ENCODE peak calls at places on chromosomes 16 and 17, in nine cellular contexts. O is MM.1S; W is heart left ventricle; K is CD4-positive, CD25-positive, alpha-beta regulatory T cell; N is right atrium auricular region; Z is cardiac muscle cell; J is DND-41; L is SJSA1; Y is neural progenitor cell. C is an unnamed sample. For H3K9me3 and H3K4me1, the result is how much of the 10 kb centered on the place peaks cover.

GRCh38 chr17:62933986-62934385 is 32.0 kb upstream of the TANC2 start:
- DNase-seq in W (no peak), K (no peak), Z (peak), L (no peak), Y (no peak), J (no peak), O (no peak), N (no peak), C (no peak)

GRCh38 chr16:49528035-49528434 is 154.4 kb downstream of the C16orf78 start:
- DNase-seq in Y (no peak), K (no peak), N (peak), O (no peak), L (peak), W (no peak), J (no peak), Z (peak), C (no peak)

GRCh38 chr16:56688762-56689161 is 6.5 kb downstream of the MT1X start:
- DNase-seq in J (no peak), Z (no peak), K (no peak), N (no peak), L (no peak), Y (no peak), O (no peak), W (no peak), C (no peak)

GRCh38 chr16:30720086-30720485 is 21.1 kb downstream of the SRCAP start:
- DNase-seq in N (no peak), O (no peak), K (no peak), Z (no peak), L (no peak), J (no peak), W (no peak), Y (no peak), C (no peak)

GRCh38 chr17:80753946-80754345 is 209.3 kb downstream of the RPTOR start:
- DNase-seq in N (no peak), J (no peak), Z (no peak), L (no peak), W (no peak), K (no peak), Y (no peak), O (no peak), C (no peak)

GRCh38 chr17:57257911-57258885 is 1.9 kb downstream of the MSI2 start:
- DNase-seq in Y (peak), L (peak), W (no peak), K (no peak), N (no peak), O (no peak), Z (peak), J (peak), C (no peak)

GRCh38 chr17:82697808-82698064 is 762 bp downstream of the RAB40B start:
- DNase-seq in L (no peak), J (no peak), N (no peak), O (no peak), Z (no peak), W (no peak), K (no peak), Y (no peak), C (no peak)

GRCh38 chr16:65280988-65281530 is 159.2 kb upstream of the CDH11 start:
- DNase-seq in Z (no peak), L (no peak), K (no peak), N (no peak), O (no peak), W (no peak), J (no peak), Y (peak), C (no peak)

GRCh38 chr17:31629696-31630470 is 229.2 kb downstream of the COPRS start:
- DNase-seq in N (no peak), Z (peak), W (no peak), K (no peak), O (no peak), Y (no peak), J (no peak), L (no peak), C (no peak)

DNA sequence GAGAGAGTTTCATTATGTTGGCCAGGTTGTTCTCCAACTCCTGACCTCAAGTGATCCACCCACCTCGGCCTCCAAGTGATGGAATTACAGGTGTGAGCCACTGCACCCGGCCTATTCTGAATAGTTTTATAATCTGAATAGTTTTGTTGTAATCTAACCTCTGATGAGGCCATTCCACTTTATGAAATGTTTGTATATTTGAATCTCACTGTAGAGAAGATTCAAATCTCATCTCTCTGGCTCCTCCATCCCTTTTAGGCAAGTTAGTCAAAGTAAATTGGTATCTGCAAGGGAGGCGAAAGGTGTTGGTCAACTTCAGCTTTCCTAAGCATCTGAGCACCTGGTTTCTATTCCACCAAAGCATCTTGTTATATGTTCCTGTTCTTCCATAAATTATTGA is 131.2 kb downstream of the BRIP1 start:
- DNase-seq in Y (no peak), L (no peak), N (no peak), O (no peak), W (no peak), Z (no peak), K (no peak), J (no peak), C (no peak)
- H3K9me3 ChIP-seq in Y (under half), L (under half), N (under half), O (under half), W (under half), Z (under half), K (under half), J (under half), C (under half)

GRCh38 chr16:9463461-9463860 is 372.0 kb downstream of the HAPSTR1 start:
- DNase-seq in Y (no peak), N (no peak), Z (no peak), L (no peak), O (no peak), J (no peak), K (no peak), W (no peak), C (no peak)

GRCh38 chr16:9469512-9469911 is 378.1 kb downstream of the HAPSTR1 start:
- DNase-seq in L (no peak), N (no peak), O (no peak), Y (no peak), Z (peak), J (no peak), K (no peak), W (no peak), C (no peak)

DNA sequence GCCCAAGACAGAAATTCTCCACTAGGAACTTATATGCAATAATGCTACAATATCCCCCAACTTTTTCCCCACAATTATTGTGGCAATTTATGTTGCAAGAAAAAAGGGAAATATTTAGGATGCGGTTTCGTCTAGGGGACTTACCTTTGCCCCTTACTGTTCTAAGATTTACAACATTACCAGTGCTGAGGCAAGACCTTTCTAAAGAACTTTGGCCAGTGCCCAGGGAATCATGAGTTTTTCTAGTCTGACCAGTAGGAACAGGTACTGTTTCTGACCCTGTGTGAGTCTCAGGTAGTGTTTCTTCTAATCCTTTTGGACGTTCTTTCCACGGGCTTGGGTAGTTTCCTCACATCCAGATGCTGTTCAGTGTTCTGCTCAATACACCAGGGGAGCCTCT is 373.7 kb downstream of the HAPSTR1 start:
- DNase-seq in J (no peak), Z (no peak), W (no peak), L (no peak), O (no peak), Y (no peak), N (no peak), K (no peak), C (peak)
- H3K4me1 ChIP-seq in J (under half), Z (under half), W (under half), L (under half), O (under half), Y (under half), N (under half), K (under half), C (under half)

GRCh38 chr17:76546556-76547182 is 6.8 kb downstream of the PRCD start:
- DNase-seq in K (no peak), N (no peak), Y (no peak), O (no peak), L (peak), W (no peak), J (no peak), Z (peak), C (no peak)
- H3K27ac ChIP-seq in K (no peak), N (peak), Y (no peak), O (no peak), L (peak), W (peak), J (no peak), Z (no peak), C (peak)

GRCh38 chr17:22303865-22304264 is 611.5 kb downstream of the KCNJ18 start:
- DNase-seq in Y (no peak), W (no peak), L (no peak), N (no peak), K (no peak), J (no peak), O (no peak), Z (no peak), C (no peak)

GRCh38 chr17:22304667-22305303 is 612.5 kb downstream of the KCNJ18 start:
- DNase-seq in W (no peak), K (no peak), J (no peak), O (no peak), L (no peak), Y (no peak), Z (no peak), N (no peak), C (no peak)

GRCh38 chr17:22303096-22303495 is 610.8 kb downstream of the KCNJ18 start:
- DNase-seq in O (no peak), W (no peak), J (no peak), Z (no peak), N (no peak), L (no peak), K (no peak), Y (no peak), C (no peak)

GRCh38 chr17:22301353-22301745 is 609.0 kb downstream of the KCNJ18 start:
- DNase-seq in N (no peak), K (no peak), W (no peak), Z (no peak), J (no peak), L (no peak), O (no peak), Y (no peak), C (no peak)

GRCh38 chr17:22305356-22306071 is 613.2 kb downstream of the KCNJ18 start:
- DNase-seq in Y (no peak), N (no peak), W (no peak), J (no peak), O (no peak), Z (no peak), L (no peak), K (no peak), C (no peak)
- H3K9me3 ChIP-seq in Y (under half), N (under half), W (under half), J (under half), O (under half), Z (under half), L (under half), K (under half), C (under half)

DNA sequence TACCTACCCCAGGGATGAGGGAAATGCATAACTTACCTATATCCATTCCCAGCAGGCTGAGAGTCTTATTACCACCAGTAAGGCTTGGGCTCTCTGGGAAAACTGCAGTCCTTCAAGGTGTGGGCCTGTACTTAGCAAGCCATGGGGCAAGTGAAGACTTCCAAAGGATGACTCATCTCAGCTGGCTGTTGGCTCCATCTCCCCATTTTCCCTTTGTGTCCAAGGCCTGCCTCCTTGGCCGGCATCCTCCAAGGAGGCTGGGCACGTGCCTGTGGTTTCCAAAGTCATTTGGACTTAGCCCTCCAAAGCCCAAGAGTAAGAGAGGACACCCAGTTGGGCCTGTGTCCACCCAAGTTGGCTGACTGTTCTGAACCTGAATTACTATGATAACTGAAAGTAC is 89.8 kb downstream of the TMEM100 start:
- DNase-seq in N (no peak), J (no peak), Z (peak), Y (no peak), W (peak), K (no peak), O (no peak), L (no peak), C (no peak)
- H3K4me1 ChIP-seq in N (under half), J (under half), Z (under half), Y (under half), W (under half), K (under half), O (under half), L (under half), C (under half)